ENCODE peak calls at places on chromosomes 1 and 21, in six cellular contexts. One of them, this sample, is unnamed.

GRCh38 chr1:55140546-55140983 is 74.6 kb downstream of the USP24 start:
- DNase-seq in endothelial cell of umbilical vein: peak; percentile 82
- DNase-seq in fibroblast of lung: peak; percentile 93
- DNase-seq in psoas muscle: peak; percentile 33
- DNase-seq in GM23338: peak; percentile 96
- DNase-seq in AG04450: peak; percentile 72
- DNase-seq in this sample: peak; percentile 84

GRCh38 chr1:201383647-201384405 is 6.3 kb upstream of the TNNT2 start:
- DNase-seq in endothelial cell of umbilical vein: no peak
- DNase-seq in fibroblast of lung: peak; percentile 91
- DNase-seq in psoas muscle: peak; percentile 61
- DNase-seq in GM23338: no peak
- DNase-seq in AG04450: peak; percentile 86
- DNase-seq in this sample: no peak

GRCh38 chr1:240559781-240560180 is 52.2 kb downstream of the GREM2 start:
- DNase-seq in endothelial cell of umbilical vein: no peak
- DNase-seq in fibroblast of lung: no peak
- DNase-seq in psoas muscle: no peak
- DNase-seq in GM23338: no peak
- DNase-seq in AG04450: no peak
- DNase-seq in this sample: no peak

GRCh38 chr1:25232027-25232865 is at the start of gene SYF2:
- DNase-seq in endothelial cell of umbilical vein: peak; percentile 89
- DNase-seq in fibroblast of lung: peak; percentile 94
- DNase-seq in psoas muscle: peak; percentile 95
- DNase-seq in GM23338: peak; percentile 98
- DNase-seq in AG04450: peak; percentile 83
- DNase-seq in this sample: peak; percentile 97

GRCh38 chr1:78755986-78756385 is 106.4 kb downstream of the IFI44 start:
- DNase-seq in endothelial cell of umbilical vein: no peak
- DNase-seq in fibroblast of lung: no peak
- DNase-seq in psoas muscle: no peak
- DNase-seq in GM23338: no peak
- DNase-seq in AG04450: no peak
- DNase-seq in this sample: no peak

GRCh38 chr1:52904590-52905375 is 16.8 kb downstream of the ECHDC2 start:
- DNase-seq in endothelial cell of umbilical vein: no peak
- DNase-seq in fibroblast of lung: peak; percentile 24
- DNase-seq in psoas muscle: peak; percentile 32
- DNase-seq in GM23338: peak; percentile 87
- DNase-seq in AG04450: no peak
- DNase-seq in this sample: no peak

GRCh38 chr1:208641881-208642280 is 397.7 kb upstream of the PLXNA2 start:
- DNase-seq in endothelial cell of umbilical vein: no peak
- DNase-seq in fibroblast of lung: no peak
- DNase-seq in psoas muscle: no peak
- DNase-seq in GM23338: no peak
- DNase-seq in AG04450: no peak
- DNase-seq in this sample: no peak

GRCh38 chr1:43651188-43651587 is 1.2 kb downstream of the KDM4A start:
- DNase-seq in endothelial cell of umbilical vein: peak; percentile 24
- DNase-seq in fibroblast of lung: no peak
- DNase-seq in psoas muscle: no peak
- DNase-seq in GM23338: no peak
- DNase-seq in AG04450: no peak
- DNase-seq in this sample: no peak

GRCh38 chr21:44766014-44766817 is 35.4 kb downstream of the UBE2G2 start:
- DNase-seq in endothelial cell of umbilical vein: no peak
- DNase-seq in fibroblast of lung: no peak
- DNase-seq in psoas muscle: no peak
- DNase-seq in GM23338: no peak
- DNase-seq in AG04450: no peak
- DNase-seq in this sample: no peak

GRCh38 chr1:116218922-116219321 is 107.7 kb downstream of the MAB21L3 start:
- DNase-seq in endothelial cell of umbilical vein: no peak
- DNase-seq in fibroblast of lung: no peak
- DNase-seq in psoas muscle: no peak
- DNase-seq in GM23338: no peak
- DNase-seq in AG04450: no peak
- DNase-seq in this sample: no peak

GRCh38 chr1:161046574-161047167 is 894 bp upstream of the USF1 start:
- DNase-seq in endothelial cell of umbilical vein: no peak
- DNase-seq in fibroblast of lung: no peak
- DNase-seq in psoas muscle: no peak
- DNase-seq in GM23338: no peak
- DNase-seq in AG04450: no peak
- DNase-seq in this sample: no peak

GRCh38 chr1:9755441-9755995 is 68.2 kb downstream of the CLSTN1 start:
- DNase-seq in endothelial cell of umbilical vein: peak; percentile 39
- DNase-seq in fibroblast of lung: no peak
- DNase-seq in psoas muscle: no peak
- DNase-seq in GM23338: no peak
- DNase-seq in AG04450: no peak
- DNase-seq in this sample: no peak
- H3K27ac ChIP-seq in endothelial cell of umbilical vein: no peak overlapping the region
- H3K27ac ChIP-seq in fibroblast of lung: no peak overlapping the region
- H3K27ac ChIP-seq in psoas muscle: no peak overlapping the region
- H3K27ac ChIP-seq in GM23338: peak overlapping the region; percentile 9
- H3K27ac ChIP-seq in AG04450: no peak overlapping the region
- H3K27ac ChIP-seq in this sample: no peak overlapping the region

GRCh38 chr1:185843297-185843869 is 109.2 kb downstream of the HMCN1 start:
- DNase-seq in endothelial cell of umbilical vein: peak; percentile 41
- DNase-seq in fibroblast of lung: no peak
- DNase-seq in psoas muscle: no peak
- DNase-seq in GM23338: peak; percentile 43
- DNase-seq in AG04450: no peak
- DNase-seq in this sample: no peak
- H3K27ac ChIP-seq in endothelial cell of umbilical vein: no peak overlapping the region
- H3K27ac ChIP-seq in fibroblast of lung: no peak overlapping the region
- H3K27ac ChIP-seq in psoas muscle: no peak overlapping the region
- H3K27ac ChIP-seq in GM23338: no peak overlapping the region
- H3K27ac ChIP-seq in AG04450: no peak overlapping the region
- H3K27ac ChIP-seq in this sample: no peak overlapping the region

DNA sequence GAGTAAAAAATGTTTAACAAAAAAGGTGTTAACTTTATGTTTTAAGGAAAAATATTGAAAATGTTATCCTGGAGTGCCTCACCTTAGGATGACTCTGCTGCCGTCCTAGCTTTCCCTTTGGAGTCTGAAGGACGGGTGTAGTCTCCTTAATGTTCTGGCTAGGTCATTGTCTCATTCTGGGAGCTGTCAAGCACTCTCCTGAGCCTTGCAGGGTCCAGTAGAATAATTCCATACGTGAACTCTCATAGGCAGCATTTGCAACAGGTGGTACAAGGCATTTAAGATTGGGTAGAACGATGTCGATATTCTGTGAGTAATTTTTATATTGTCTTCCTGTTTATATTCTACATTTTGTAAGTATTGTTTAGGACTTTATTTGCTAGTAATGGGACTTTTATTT is 283.6 kb upstream of the C1orf105 start:
- DNase-seq in endothelial cell of umbilical vein: no peak
- DNase-seq in fibroblast of lung: no peak
- DNase-seq in psoas muscle: no peak
- DNase-seq in GM23338: no peak
- DNase-seq in AG04450: no peak
- DNase-seq in this sample: no peak
- H3K27ac ChIP-seq in endothelial cell of umbilical vein: no peak overlapping the region
- H3K27ac ChIP-seq in fibroblast of lung: peak overlapping the region; percentile 35
- H3K27ac ChIP-seq in psoas muscle: peak overlapping the region; percentile 12
- H3K27ac ChIP-seq in GM23338: no peak overlapping the region
- H3K27ac ChIP-seq in AG04450: no peak overlapping the region
- H3K27ac ChIP-seq in this sample: no peak overlapping the region

DNA sequence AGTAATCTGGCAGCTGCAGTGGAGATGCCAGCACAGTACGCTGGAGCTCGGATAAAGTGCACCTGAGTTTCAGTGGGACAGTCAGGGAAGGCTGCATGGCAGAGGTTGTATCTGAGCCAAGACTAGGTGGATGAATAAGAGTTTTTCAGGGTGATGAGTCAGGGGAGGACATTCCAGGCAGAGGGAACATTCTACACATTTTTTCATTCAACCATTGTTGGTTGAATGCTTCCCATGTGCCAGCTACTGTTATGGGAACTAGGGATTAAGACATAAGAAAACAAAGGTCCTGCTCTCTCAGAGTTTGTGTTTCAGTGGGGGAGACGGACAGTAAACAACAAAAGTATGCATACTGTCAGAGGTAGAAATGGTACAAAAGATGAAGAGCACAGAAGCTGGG is 5.2 kb downstream of the LEPR start:
- DNase-seq in endothelial cell of umbilical vein: peak; percentile 85
- DNase-seq in fibroblast of lung: peak; percentile 44
- DNase-seq in psoas muscle: no peak
- DNase-seq in GM23338: peak; percentile 69
- DNase-seq in AG04450: no peak
- DNase-seq in this sample: no peak
- H3K27ac ChIP-seq in endothelial cell of umbilical vein: peak overlapping the region; percentile 85
- H3K27ac ChIP-seq in fibroblast of lung: peak overlapping the region; percentile 53
- H3K27ac ChIP-seq in psoas muscle: no peak overlapping the region
- H3K27ac ChIP-seq in GM23338: peak overlapping the region; percentile 94
- H3K27ac ChIP-seq in AG04450: peak overlapping the region; percentile 59
- H3K27ac ChIP-seq in this sample: no peak overlapping the region

GRCh38 chr1:23588749-23589505 is 29.6 kb upstream of the ID3 start:
- DNase-seq in endothelial cell of umbilical vein: no peak
- DNase-seq in fibroblast of lung: no peak
- DNase-seq in psoas muscle: no peak
- DNase-seq in GM23338: no peak
- DNase-seq in AG04450: no peak
- DNase-seq in this sample: no peak
- H3K27ac ChIP-seq in endothelial cell of umbilical vein: no peak overlapping the region
- H3K27ac ChIP-seq in fibroblast of lung: no peak overlapping the region
- H3K27ac ChIP-seq in psoas muscle: no peak overlapping the region
- H3K27ac ChIP-seq in GM23338: no peak overlapping the region
- H3K27ac ChIP-seq in AG04450: no peak overlapping the region
- H3K27ac ChIP-seq in this sample: no peak overlapping the region

This sample was measured in Peyer's patch.